ENCODE peak calls at places on chromosome 7, in nine cellular contexts. E is breast epithelium, Y is right lobe of liver, P is HCT116, R is endothelial cell of umbilical vein, O is heart left ventricle, W is IMR-90, N is tibial nerve, B is ovary. U is an unnamed sample.

GRCh38 chr7:98472391-98473002 is 71.6 kb upstream of the BAIAP2L1 start:
- DNase-seq in E (no peak), Y (no peak), P (no peak), R (no peak), O (no peak), W (no peak), N (no peak), B (no peak), U (no peak)

GRCh38 chr7:39429421-39429820 is 136.8 kb upstream of the YAE1 start:
- DNase-seq in E (no peak), Y (no peak), P (no peak), R (no peak), O (no peak), W (no peak), N (no peak), B (no peak), U (no peak)

GRCh38 chr7:28347964-28348363 is 64.4 kb upstream of the CREB5 start:
- DNase-seq in E (no peak), Y (no peak), P (no peak), R (no peak), O (peak; percentile 39), W (peak; percentile 76), N (no peak), B (no peak), U (no peak)

GRCh38 chr7:82109288-82109687 is 334.3 kb downstream of the CACNA2D1 start:
- DNase-seq in E (no peak), Y (no peak), P (no peak), R (peak; percentile 88), O (no peak), W (peak; percentile 58), N (no peak), B (no peak), U (no peak)

GRCh38 chr7:137462074-137462715 is 118.7 kb upstream of the PTN start:
- DNase-seq in E (no peak), Y (no peak), P (no peak), R (peak; percentile 81), O (no peak), W (peak; percentile 63), N (no peak), B (no peak), U (no peak)

GRCh38 chr7:29853775-29854174 is 47.5 kb downstream of the WIPF3 start:
- DNase-seq in E (no peak), Y (no peak), P (no peak), R (no peak), O (no peak), W (no peak), N (no peak), B (no peak), U (no peak)

GRCh38 chr7:114670676-114671075 is 251.2 kb upstream of the MDFIC start:
- DNase-seq in E (no peak), Y (no peak), P (no peak), R (no peak), O (no peak), W (no peak), N (no peak), B (no peak), U (no peak)

GRCh38 chr7:66629222-66629658 is 559 bp downstream of the KCTD7 start:
- DNase-seq in E (no peak), Y (no peak), P (no peak), R (peak; percentile 22), O (no peak), W (no peak), N (peak; percentile 35), B (no peak), U (no peak)

GRCh38 chr7:4815609-4816418 is 40.4 kb downstream of the AP5Z1 start:
- DNase-seq in E (no peak), Y (no peak), P (no peak), R (no peak), O (no peak), W (no peak), N (no peak), B (no peak), U (no peak)

GRCh38 chr7:151518105-151518780 is 1.5 kb downstream of the RHEB start:
- DNase-seq in E (peak; percentile 55), Y (peak; percentile 81), P (no peak), R (peak; percentile 54), O (peak; percentile 81), W (peak; percentile 48), N (peak; percentile 50), B (peak; percentile 67), U (peak; percentile 64)
- TF ChIP-seq POLR2A in E (no peak), Y (peak; percentile 70), P (no peak), R (no peak), O (no peak), W (peak; percentile 63), N (no peak), B (no peak), U (no peak)

GRCh38 chr7:2052657-2053048 is 180.1 kb downstream of the MAD1L1 start:
- DNase-seq in E (no peak), Y (no peak), P (no peak), R (no peak), O (no peak), W (no peak), N (no peak), B (no peak), U (no peak)
- H3K36me3 ChIP-seq in E (no peaks in the 10 kb centered on the region), Y (no peaks in the 10 kb centered on the region), P (no peaks in the 10 kb centered on the region), R (no peaks in the 10 kb centered on the region), O (peaks cover 2% of the 10 kb centered on the region), W (no peaks in the 10 kb centered on the region), N (peaks cover 20% of the 10 kb centered on the region), B (no peaks in the 10 kb centered on the region), U (no peaks in the 10 kb centered on the region)

GRCh38 chr7:100837099-100837836 is 9.9 kb upstream of the EPHB4 start:
- DNase-seq in E (peak; percentile 94), Y (peak; percentile 88), P (peak; percentile 82), R (peak; percentile 92), O (peak; percentile 94), W (peak; percentile 90), N (peak; percentile 80), B (peak; percentile 92), U (peak; percentile 93)
- TF ChIP-seq POLR2A in E (no peak), Y (peak; percentile 50), P (peak; percentile 52), R (peak; percentile 77), O (no peak), W (no peak), N (no peak), B (peak; percentile 50), U (peak; percentile 46)

GRCh38 chr7:516216-516605 is 3.4 kb downstream of the PDGFA start:
- DNase-seq in E (no peak), Y (no peak), P (no peak), R (no peak), O (no peak), W (no peak), N (no peak), B (no peak), U (no peak)

GRCh38 chr7:514651-515598 is 4.7 kb downstream of the PDGFA start:
- DNase-seq in E (no peak), Y (no peak), P (no peak), R (no peak), O (peak; percentile 54), W (no peak), N (no peak), B (no peak), U (peak; percentile 27)

GRCh38 chr7:514242-514641 is 5.4 kb downstream of the PDGFA start:
- DNase-seq in E (no peak), Y (no peak), P (no peak), R (no peak), O (no peak), W (no peak), N (no peak), B (no peak), U (peak; percentile 29)

GRCh38 chr7:516606-517456 is 2.8 kb downstream of the PDGFA start:
- DNase-seq in E (no peak), Y (peak; percentile 76), P (no peak), R (peak; percentile 51), O (peak; percentile 72), W (peak; percentile 80), N (peak; percentile 40), B (peak; percentile 63), U (no peak)

GRCh38 chr7:515628-516027 is 4.0 kb downstream of the PDGFA start:
- DNase-seq in E (no peak), Y (no peak), P (no peak), R (no peak), O (no peak), W (no peak), N (no peak), B (no peak), U (no peak)
- H3K36me3 ChIP-seq in E (no peaks in the 10 kb centered on the region), Y (no peaks in the 10 kb centered on the region), P (no peaks in the 10 kb centered on the region), R (peaks cover 4% of the 10 kb centered on the region), O (peaks cover 15% of the 10 kb centered on the region), W (peaks cover 1% of the 10 kb centered on the region), N (peaks cover 15% of the 10 kb centered on the region), B (no peaks in the 10 kb centered on the region), U (no peaks in the 10 kb centered on the region)

GRCh38 chr7:2245883-2246679 is 4.1 kb downstream of the NUDT1 start:
- DNase-seq in E (no peak), Y (no peak), P (no peak), R (no peak), O (no peak), W (no peak), N (peak; percentile 36), B (no peak), U (peak; percentile 37)

GRCh38 chr7:2247141-2247985 is 5.3 kb downstream of the NUDT1 start:
- DNase-seq in E (no peak), Y (no peak), P (no peak), R (peak; percentile 24), O (no peak), W (no peak), N (no peak), B (no peak), U (no peak)

GRCh38 chr7:2249744-2250323 is 7.8 kb downstream of the NUDT1 start:
- DNase-seq in E (no peak), Y (no peak), P (no peak), R (no peak), O (no peak), W (no peak), N (no peak), B (no peak), U (no peak)

GRCh38 chr7:2251841-2252771 is 10.1 kb downstream of the NUDT1 start:
- DNase-seq in E (no peak), Y (no peak), P (no peak), R (no peak), O (no peak), W (no peak), N (no peak), B (no peak), U (peak; percentile 77)

GRCh38 chr7:2248984-2249694 is 7.1 kb downstream of the NUDT1 start:
- DNase-seq in E (no peak), Y (peak; percentile 66), P (no peak), R (peak; percentile 82), O (peak; percentile 77), W (peak; percentile 97), N (peak; percentile 59), B (peak; percentile 59), U (peak; percentile 59)
- TF ChIP-seq POLR2A in E (no peak), Y (no peak), P (no peak), R (peak; percentile 44), O (no peak), W (peak; percentile 41), N (no peak), B (no peak), U (no peak)